ENCODE peak calls at places on chromosomes 7 and 10, in eight cellular contexts. V, S, N, I, O, J, G and X are unnamed samples. For H3K79me2, the result is how much of the 10 kb centered on the place peaks cover.

GRCh38 chr10:91800192-91800591 is 2.0 kb downstream of the TNKS2 start:
- DNase-seq in V (no peak), S (peak), N (no peak), I (no peak), O (no peak), J (no peak), G (no peak), X (no peak)

GRCh38 chr10:127207081-127207480 is 10.7 kb upstream of the INSYN2A start:
- DNase-seq in V (no peak), S (peak), N (no peak), I (no peak), O (no peak), J (no peak), G (no peak), X (no peak)

GRCh38 chr10:72616716-72617115 is 9.2 kb downstream of the MICU1 start:
- DNase-seq in V (no peak), S (no peak), N (no peak), I (no peak), O (no peak), J (peak), G (no peak), X (no peak)

GRCh38 chr7:138388673-138389491 is 71.2 kb upstream of the TRIM24 start:
- DNase-seq in V (no peak), S (no peak), N (no peak), I (no peak), O (peak), J (no peak), G (no peak), X (no peak)

GRCh38 chr10:811781-812180 is 119.7 kb downstream of the LARP4B start:
- DNase-seq in V (no peak), S (no peak), N (no peak), I (no peak), O (no peak), J (peak), G (no peak), X (no peak)

GRCh38 chr10:108544500-108545120 is 1378.7 kb downstream of the XPNPEP1 start:
- DNase-seq in V (peak), S (peak), N (peak), I (peak), O (peak), J (peak), G (no peak), X (peak)

GRCh38 chr7:158111906-158112570 is 475.6 kb downstream of the PTPRN2 start:
- DNase-seq in V (no peak), S (no peak), N (no peak), I (no peak), O (no peak), J (no peak), G (no peak), X (no peak)

GRCh38 chr10:86684305-86684704 is 16.0 kb downstream of the LDB3 start:
- DNase-seq in V (no peak), S (peak), N (peak), I (peak), O (peak), J (peak), G (no peak), X (peak)

GRCh38 chr10:124145109-124145860 is 51.9 kb upstream of the CHST15 start:
- DNase-seq in V (peak), S (no peak), N (no peak), I (no peak), O (no peak), J (no peak), G (no peak), X (no peak)

GRCh38 chr7:55074008-55074499 is 55.2 kb downstream of the EGFR start:
- DNase-seq in V (peak), S (peak), N (peak), I (peak), O (peak), J (peak), G (peak), X (peak)

GRCh38 chr7:101727184-101727583 is 90.2 kb upstream of the CUX1 start:
- DNase-seq in V (no peak), S (no peak), N (no peak), I (no peak), O (no peak), J (no peak), G (no peak), X (no peak)

GRCh38 chr10:47143072-47143471 is 156.9 kb upstream of the GDF10 start:
- DNase-seq in V (no peak), S (no peak), N (no peak), I (no peak), O (no peak), J (no peak), G (no peak), X (no peak)

GRCh38 chr7:29563590-29564454 is at the start of gene PRR15:
- DNase-seq in V (no peak), S (peak), N (peak), I (peak), O (peak), J (peak), G (no peak), X (no peak)

GRCh38 chr10:32888161-32888927 is 69.7 kb downstream of the ITGB1 start:
- DNase-seq in V (no peak), S (no peak), N (no peak), I (no peak), O (no peak), J (no peak), G (no peak), X (no peak)

GRCh38 chr7:70698219-70698832 is 433.6 kb upstream of the GALNT17 start:
- DNase-seq in V (peak), S (peak), N (peak), I (no peak), O (peak), J (peak), G (no peak), X (peak)
- H3K79me2 ChIP-seq in V (under half), S (half or more), N (under half), I (under half), O (half or more), J (under half), G (half or more), X (half or more)

GRCh38 chr7:65749518-65749917 is 123.4 kb upstream of the VKORC1L1 start:
- DNase-seq in V (no peak), S (no peak), N (no peak), I (no peak), O (no peak), J (no peak), G (no peak), X (no peak)

GRCh38 chr7:65749039-65749438 is 123.8 kb upstream of the VKORC1L1 start:
- DNase-seq in V (no peak), S (no peak), N (no peak), I (no peak), O (no peak), J (no peak), G (no peak), X (no peak)

GRCh38 chr7:65746398-65746669 is 126.5 kb upstream of the VKORC1L1 start:
- DNase-seq in V (no peak), S (peak), N (no peak), I (no peak), O (no peak), J (peak), G (no peak), X (no peak)

DNA sequence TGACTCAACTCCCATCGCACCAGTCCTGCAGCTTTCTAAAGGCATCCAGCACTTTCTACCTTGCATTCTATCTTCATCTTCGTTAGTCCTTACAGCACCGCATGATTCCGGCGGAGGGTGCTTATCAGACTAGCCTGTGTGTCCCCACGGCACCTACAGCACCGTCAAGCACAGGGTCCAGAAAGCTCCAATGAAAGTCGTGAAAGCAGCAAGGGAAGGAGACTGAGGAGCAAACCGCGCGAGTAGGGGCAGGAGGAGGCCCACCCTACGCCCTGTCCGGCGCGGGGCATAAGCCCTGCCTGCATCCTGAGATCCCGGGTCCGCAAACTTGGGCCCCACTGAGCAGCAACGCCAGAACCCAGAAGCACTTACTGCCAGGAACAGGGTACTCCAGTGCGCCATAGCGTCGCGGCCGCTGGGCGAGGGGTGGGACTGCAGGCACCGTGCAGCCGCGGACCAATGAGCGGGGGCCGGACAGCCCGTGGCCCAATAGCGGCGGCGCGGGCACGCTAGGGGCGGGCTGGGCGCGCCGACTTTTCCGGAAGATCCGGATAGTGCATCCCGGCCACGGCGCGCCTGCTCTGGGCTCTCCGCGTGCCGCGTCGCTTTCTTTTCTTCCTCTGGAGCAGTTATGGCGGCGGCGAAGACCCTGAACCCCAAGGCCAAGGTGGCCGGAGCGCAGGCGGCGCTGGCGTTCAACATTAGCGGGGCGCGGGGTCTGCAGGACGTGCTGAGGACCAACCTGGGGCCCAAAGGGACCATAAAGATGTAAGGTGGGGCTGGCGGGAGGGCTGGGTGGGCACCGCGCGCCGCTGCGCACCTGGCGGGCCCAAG is 122.1 kb upstream of the VKORC1L1 start:
- DNase-seq in V (peak), S (peak), N (peak), I (peak), O (peak), J (peak), G (peak), X (peak)
- H3K79me2 ChIP-seq in V (half or more), S (half or more), N (under half), I (under half), O (half or more), J (under half), G (under half), X (half or more)

GRCh38 chr7:151512353-151512752 is 7.3 kb downstream of the RHEB start:
- DNase-seq in V (no peak), S (no peak), N (no peak), I (no peak), O (no peak), J (no peak), G (no peak), X (no peak)

GRCh38 chr7:151514461-151515396 is 5.0 kb downstream of the RHEB start:
- DNase-seq in V (no peak), S (no peak), N (no peak), I (no peak), O (no peak), J (no peak), G (no peak), X (no peak)

GRCh38 chr7:151509670-151510333 is 9.9 kb downstream of the RHEB start:
- DNase-seq in V (no peak), S (no peak), N (no peak), I (no peak), O (no peak), J (no peak), G (no peak), X (no peak)

GRCh38 chr7:151511946-151512345 is 7.7 kb downstream of the RHEB start:
- DNase-seq in V (no peak), S (peak), N (no peak), I (no peak), O (no peak), J (no peak), G (no peak), X (no peak)

GRCh38 chr7:151511270-151511669 is 8.4 kb downstream of the RHEB start:
- DNase-seq in V (no peak), S (no peak), N (no peak), I (no peak), O (no peak), J (no peak), G (no peak), X (no peak)
- H3K79me2 ChIP-seq in V (half or more), S (half or more), N (half or more), I (half or more), O (half or more), J (half or more), G (half or more), X (half or more)

GRCh38 chr10:58350023-58350422 is 15.2 kb downstream of the UBE2D1 start:
- DNase-seq in V (no peak), S (no peak), N (no peak), I (no peak), O (no peak), J (no peak), G (no peak), X (no peak)

GRCh38 chr10:58348571-58349033 is 13.8 kb downstream of the UBE2D1 start:
- DNase-seq in V (no peak), S (no peak), N (peak), I (no peak), O (no peak), J (no peak), G (no peak), X (no peak)

GRCh38 chr10:58351616-58352578 is 17.1 kb downstream of the UBE2D1 start:
- DNase-seq in V (no peak), S (no peak), N (no peak), I (no peak), O (no peak), J (no peak), G (no peak), X (no peak)

GRCh38 chr10:58350619-58351323 is 16.0 kb downstream of the UBE2D1 start:
- DNase-seq in V (no peak), S (peak), N (no peak), I (no peak), O (no peak), J (no peak), G (no peak), X (no peak)

GRCh38 chr10:58347967-58348366 is 13.2 kb downstream of the UBE2D1 start:
- DNase-seq in V (no peak), S (no peak), N (no peak), I (no peak), O (no peak), J (no peak), G (no peak), X (no peak)
- H3K79me2 ChIP-seq in V (under half), S (half or more), N (under half), I (under half), O (half or more), J (under half), G (under half), X (under half)

GRCh38 chr10:90577569-90577968 is 280.3 kb downstream of the HTR7 start:
- DNase-seq in V (no peak), S (no peak), N (no peak), I (no peak), O (no peak), J (no peak), G (no peak), X (no peak)
- H3K79me2 ChIP-seq in V (under half), S (under half), N (under half), I (under half), O (under half), J (under half), G (under half), X (under half)